ENCODE peak calls at places on chromosomes 16 and 17, in eight cellular contexts. One of them, this sample, is unnamed.

GRCh38 chr17:79742951-79743476 is 12.3 kb downstream of the ENPP7 start:
- DNase-seq in GM12865: no peak
- DNase-seq in mucosa of descending colon: no peak
- DNase-seq in endothelial cell: no peak
- DNase-seq in CD4-positive, alpha-beta T cell: no peak
- DNase-seq in sigmoid colon: no peak
- DNase-seq in A549: no peak
- DNase-seq in left ventricle myocardium inferior: no peak
- DNase-seq in this sample: no peak

GRCh38 chr17:550041-550398 is 164.6 kb downstream of the VPS53 start:
- DNase-seq in endothelial cell: no peak
- DNase-seq in A549: peak
- DNase-seq in left ventricle myocardium inferior: no peak
- DNase-seq in sigmoid colon: no peak
- DNase-seq in GM12865: no peak
- DNase-seq in CD4-positive, alpha-beta T cell: no peak
- DNase-seq in mucosa of descending colon: no peak
- DNase-seq in this sample: no peak

GRCh38 chr17:41653421-41654133 is 29.2 kb upstream of the KRT17 start:
- DNase-seq in GM12865: no peak
- DNase-seq in sigmoid colon: no peak
- DNase-seq in CD4-positive, alpha-beta T cell: no peak
- DNase-seq in mucosa of descending colon: no peak
- DNase-seq in endothelial cell: no peak
- DNase-seq in A549: no peak
- DNase-seq in left ventricle myocardium inferior: no peak
- DNase-seq in this sample: no peak

GRCh38 chr17:61139219-61139618 is 260.4 kb upstream of the TBX2 start:
- DNase-seq in A549: no peak
- DNase-seq in CD4-positive, alpha-beta T cell: peak
- DNase-seq in mucosa of descending colon: peak
- DNase-seq in left ventricle myocardium inferior: no peak
- DNase-seq in endothelial cell: no peak
- DNase-seq in sigmoid colon: no peak
- DNase-seq in GM12865: peak
- DNase-seq in this sample: no peak

GRCh38 chr17:7884581-7885356 is 3.8 kb upstream of the CHD3 start:
- DNase-seq in A549: no peak
- DNase-seq in CD4-positive, alpha-beta T cell: peak
- DNase-seq in GM12865: peak
- DNase-seq in endothelial cell: peak
- DNase-seq in sigmoid colon: no peak
- DNase-seq in mucosa of descending colon: peak
- DNase-seq in left ventricle myocardium inferior: no peak
- DNase-seq in this sample: no peak

GRCh38 chr16:11916524-11917285 is 949 bp upstream of the GSPT1 start:
- DNase-seq in CD4-positive, alpha-beta T cell: no peak
- DNase-seq in A549: peak
- DNase-seq in GM12865: no peak
- DNase-seq in left ventricle myocardium inferior: no peak
- DNase-seq in mucosa of descending colon: no peak
- DNase-seq in sigmoid colon: no peak
- DNase-seq in endothelial cell: no peak
- DNase-seq in this sample: no peak

GRCh38 chr16:82093901-82094300 is 58.8 kb downstream of the HSD17B2 start:
- DNase-seq in CD4-positive, alpha-beta T cell: no peak
- DNase-seq in sigmoid colon: no peak
- DNase-seq in A549: no peak
- DNase-seq in endothelial cell: no peak
- DNase-seq in left ventricle myocardium inferior: no peak
- DNase-seq in GM12865: no peak
- DNase-seq in mucosa of descending colon: no peak
- DNase-seq in this sample: no peak

GRCh38 chr16:84340305-84341040 is 27.9 kb upstream of the ATP2C2 start:
- DNase-seq in endothelial cell: no peak
- DNase-seq in A549: peak
- DNase-seq in mucosa of descending colon: peak
- DNase-seq in sigmoid colon: no peak
- DNase-seq in GM12865: no peak
- DNase-seq in CD4-positive, alpha-beta T cell: no peak
- DNase-seq in left ventricle myocardium inferior: no peak
- DNase-seq in this sample: peak

GRCh38 chr17:48335858-48336500 is 94.0 kb downstream of the SKAP1 start:
- DNase-seq in mucosa of descending colon: no peak
- DNase-seq in CD4-positive, alpha-beta T cell: no peak
- DNase-seq in GM12865: peak
- DNase-seq in sigmoid colon: no peak
- DNase-seq in endothelial cell: no peak
- DNase-seq in A549: peak
- DNase-seq in left ventricle myocardium inferior: no peak
- DNase-seq in this sample: no peak

GRCh38 chr17:58156839-58157803 is 8.9 kb downstream of the OR4D1 start:
- DNase-seq in sigmoid colon: no peak
- DNase-seq in endothelial cell: peak
- DNase-seq in A549: peak
- DNase-seq in GM12865: no peak
- DNase-seq in mucosa of descending colon: peak
- DNase-seq in left ventricle myocardium inferior: peak
- DNase-seq in CD4-positive, alpha-beta T cell: peak
- DNase-seq in this sample: no peak

GRCh38 chr17:48441231-48441711 is 11.3 kb upstream of the SKAP1 start:
- DNase-seq in mucosa of descending colon: no peak
- DNase-seq in A549: no peak
- DNase-seq in left ventricle myocardium inferior: no peak
- DNase-seq in endothelial cell: no peak
- DNase-seq in CD4-positive, alpha-beta T cell: no peak
- DNase-seq in GM12865: peak
- DNase-seq in sigmoid colon: no peak
- DNase-seq in this sample: no peak

GRCh38 chr17:82887255-82888164 is 47.7 kb upstream of the ZNF750 start:
- DNase-seq in A549: no peak
- DNase-seq in left ventricle myocardium inferior: no peak
- DNase-seq in mucosa of descending colon: peak
- DNase-seq in GM12865: no peak
- DNase-seq in endothelial cell: no peak
- DNase-seq in sigmoid colon: no peak
- DNase-seq in CD4-positive, alpha-beta T cell: no peak
- DNase-seq in this sample: no peak

GRCh38 chr17:38585056-38585804 is 20.5 kb downstream of the SRCIN1 start:
- DNase-seq in endothelial cell: no peak
- DNase-seq in CD4-positive, alpha-beta T cell: no peak
- DNase-seq in mucosa of descending colon: peak
- DNase-seq in A549: peak
- DNase-seq in sigmoid colon: no peak
- DNase-seq in left ventricle myocardium inferior: no peak
- DNase-seq in GM12865: no peak
- DNase-seq in this sample: no peak

DNA sequence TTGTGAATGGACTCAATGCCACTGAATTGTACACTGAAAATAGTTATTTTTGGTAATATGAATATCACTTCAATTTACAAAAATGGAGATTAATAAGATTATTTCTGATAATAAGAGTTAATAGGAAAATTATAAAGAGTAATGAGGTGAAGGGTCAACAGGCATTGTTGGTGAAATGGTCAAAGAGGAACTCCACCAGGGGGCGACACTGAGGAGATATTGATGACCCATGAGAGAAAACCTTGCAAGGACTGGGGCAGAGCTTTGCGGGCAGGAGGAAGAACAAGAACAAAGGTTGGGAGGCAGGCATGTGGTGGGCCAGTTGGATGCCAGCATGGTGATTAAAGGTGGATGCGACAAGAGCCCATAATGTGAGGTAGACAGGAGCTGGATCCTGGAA is 74.0 kb upstream of the XYLT1 start:
- DNase-seq in mucosa of descending colon: no peak
- DNase-seq in left ventricle myocardium inferior: no peak
- DNase-seq in sigmoid colon: no peak
- DNase-seq in GM12865: peak
- DNase-seq in A549: peak
- DNase-seq in endothelial cell: peak
- DNase-seq in CD4-positive, alpha-beta T cell: no peak
- DNase-seq in this sample: no peak
- TF ChIP-seq CTCF in mucosa of descending colon: no peak
- TF ChIP-seq CTCF in left ventricle myocardium inferior: no peak
- TF ChIP-seq CTCF in sigmoid colon: no peak
- TF ChIP-seq CTCF in GM12865: peak
- TF ChIP-seq CTCF in A549: no peak
- TF ChIP-seq CTCF in endothelial cell: peak
- TF ChIP-seq CTCF in CD4-positive, alpha-beta T cell: peak
- TF ChIP-seq CTCF in this sample: peak

GRCh38 chr17:55053855-55054254 is 85.3 kb downstream of the STXBP4 start:
- DNase-seq in GM12865: no peak
- DNase-seq in sigmoid colon: no peak
- DNase-seq in left ventricle myocardium inferior: no peak
- DNase-seq in endothelial cell: no peak
- DNase-seq in mucosa of descending colon: no peak
- DNase-seq in CD4-positive, alpha-beta T cell: no peak
- DNase-seq in A549: peak
- DNase-seq in this sample: no peak
- TF ChIP-seq CTCF in GM12865: peak
- TF ChIP-seq CTCF in sigmoid colon: no peak
- TF ChIP-seq CTCF in left ventricle myocardium inferior: peak
- TF ChIP-seq CTCF in endothelial cell: peak
- TF ChIP-seq CTCF in mucosa of descending colon: no peak
- TF ChIP-seq CTCF in CD4-positive, alpha-beta T cell: no peak
- TF ChIP-seq CTCF in A549: peak
- TF ChIP-seq CTCF in this sample: peak

GRCh38 chr17:50055055-50055425 is 870 bp upstream of the ITGA3 start:
- DNase-seq in left ventricle myocardium inferior: no peak
- DNase-seq in A549: peak
- DNase-seq in sigmoid colon: no peak
- DNase-seq in endothelial cell: no peak
- DNase-seq in GM12865: no peak
- DNase-seq in mucosa of descending colon: peak
- DNase-seq in CD4-positive, alpha-beta T cell: no peak
- DNase-seq in this sample: peak

GRCh38 chr17:50055426-50056216 is at the start of gene ITGA3:
- DNase-seq in sigmoid colon: peak
- DNase-seq in GM12865: peak
- DNase-seq in left ventricle myocardium inferior: peak
- DNase-seq in mucosa of descending colon: peak
- DNase-seq in CD4-positive, alpha-beta T cell: peak
- DNase-seq in endothelial cell: peak
- DNase-seq in A549: peak
- DNase-seq in this sample: peak

GRCh38 chr17:50056961-50057330 is 1.0 kb downstream of the ITGA3 start:
- DNase-seq in GM12865: no peak
- DNase-seq in A549: peak
- DNase-seq in endothelial cell: no peak
- DNase-seq in sigmoid colon: no peak
- DNase-seq in left ventricle myocardium inferior: no peak
- DNase-seq in CD4-positive, alpha-beta T cell: no peak
- DNase-seq in mucosa of descending colon: peak
- DNase-seq in this sample: peak

GRCh38 chr17:50057521-50057991 is 1.6 kb downstream of the ITGA3 start:
- DNase-seq in left ventricle myocardium inferior: no peak
- DNase-seq in endothelial cell: no peak
- DNase-seq in CD4-positive, alpha-beta T cell: no peak
- DNase-seq in sigmoid colon: no peak
- DNase-seq in mucosa of descending colon: peak
- DNase-seq in GM12865: no peak
- DNase-seq in A549: no peak
- DNase-seq in this sample: peak

GRCh38 chr17:50056217-50056960 is 479 bp downstream of the ITGA3 start:
- DNase-seq in left ventricle myocardium inferior: peak
- DNase-seq in A549: peak
- DNase-seq in CD4-positive, alpha-beta T cell: peak
- DNase-seq in mucosa of descending colon: peak
- DNase-seq in GM12865: peak
- DNase-seq in sigmoid colon: peak
- DNase-seq in endothelial cell: peak
- DNase-seq in this sample: peak
- TF ChIP-seq CTCF in left ventricle myocardium inferior: peak
- TF ChIP-seq CTCF in A549: peak
- TF ChIP-seq CTCF in CD4-positive, alpha-beta T cell: peak
- TF ChIP-seq CTCF in mucosa of descending colon: no peak
- TF ChIP-seq CTCF in GM12865: peak
- TF ChIP-seq CTCF in sigmoid colon: peak
- TF ChIP-seq CTCF in endothelial cell: no peak
- TF ChIP-seq CTCF in this sample: peak

DNA sequence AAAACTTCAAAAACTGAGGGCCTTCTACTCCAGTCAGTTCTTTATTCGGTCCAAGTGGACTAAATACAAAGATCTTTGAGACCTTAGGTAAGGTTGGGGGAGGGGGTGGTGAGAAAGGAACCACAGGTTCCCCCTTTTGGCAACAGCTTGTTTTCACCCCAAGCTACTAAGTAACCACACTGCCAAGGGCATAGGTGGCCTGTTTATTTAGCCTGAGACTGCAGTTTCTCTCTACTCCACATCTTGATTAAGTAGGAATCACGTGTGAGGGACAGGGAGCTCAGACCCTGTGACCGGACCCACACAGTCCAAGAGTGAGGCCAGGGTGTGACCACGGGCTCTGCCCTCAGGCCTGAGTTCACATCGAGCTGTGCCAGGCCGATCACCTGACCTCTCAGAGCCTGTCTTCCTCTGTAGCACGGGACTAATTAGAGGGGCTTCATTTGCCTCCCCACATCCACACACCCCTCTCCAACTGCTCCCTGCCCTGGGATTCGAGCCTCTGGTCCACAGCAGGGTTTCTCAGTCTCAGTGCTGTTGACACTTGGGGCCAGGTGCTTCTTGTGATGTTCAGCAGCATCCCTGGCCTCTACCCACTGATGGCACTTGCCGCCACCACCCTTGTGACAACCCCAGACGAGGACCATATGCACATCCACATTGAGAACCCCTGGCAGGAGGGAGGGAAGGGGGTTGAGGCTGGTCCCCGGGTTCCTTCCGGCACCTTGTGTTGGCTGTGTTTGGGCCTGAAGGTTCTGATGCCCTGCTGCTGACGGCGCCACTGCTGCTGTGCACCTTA is 17.8 kb downstream of the ST6GALNAC2 start:
- DNase-seq in left ventricle myocardium inferior: no peak
- DNase-seq in A549: no peak
- DNase-seq in endothelial cell: no peak
- DNase-seq in GM12865: no peak
- DNase-seq in sigmoid colon: no peak
- DNase-seq in CD4-positive, alpha-beta T cell: no peak
- DNase-seq in mucosa of descending colon: no peak
- DNase-seq in this sample: no peak
- TF ChIP-seq CTCF in left ventricle myocardium inferior: no peak
- TF ChIP-seq CTCF in A549: no peak
- TF ChIP-seq CTCF in endothelial cell: no peak
- TF ChIP-seq CTCF in GM12865: no peak
- TF ChIP-seq CTCF in sigmoid colon: no peak
- TF ChIP-seq CTCF in CD4-positive, alpha-beta T cell: no peak
- TF ChIP-seq CTCF in mucosa of descending colon: no peak
- TF ChIP-seq CTCF in this sample: no peak

DNA sequence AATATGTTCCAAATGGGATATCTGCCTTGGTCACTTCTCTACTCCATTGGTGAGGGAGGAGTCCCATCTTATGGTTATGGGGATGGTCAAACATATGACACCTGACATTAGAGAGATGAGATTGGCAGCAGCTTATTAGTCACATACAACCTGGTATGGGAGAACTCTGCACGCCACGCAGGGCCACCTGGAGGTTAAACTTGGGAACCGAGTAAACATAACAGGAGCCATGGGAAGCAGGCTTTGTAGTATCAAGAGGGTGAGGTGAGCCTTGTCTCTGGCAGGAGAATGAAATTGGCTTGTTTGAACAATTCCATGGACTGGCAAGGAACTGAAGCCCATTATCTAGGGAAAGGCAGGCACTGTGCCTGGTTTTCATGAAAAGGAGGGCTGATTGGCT is 238.7 kb upstream of the ELAC2 start:
- DNase-seq in GM12865: no peak
- DNase-seq in mucosa of descending colon: no peak
- DNase-seq in endothelial cell: no peak
- DNase-seq in CD4-positive, alpha-beta T cell: no peak
- DNase-seq in sigmoid colon: no peak
- DNase-seq in A549: peak
- DNase-seq in left ventricle myocardium inferior: no peak
- DNase-seq in this sample: no peak
- TF ChIP-seq CTCF in GM12865: no peak
- TF ChIP-seq CTCF in mucosa of descending colon: no peak
- TF ChIP-seq CTCF in endothelial cell: no peak
- TF ChIP-seq CTCF in CD4-positive, alpha-beta T cell: no peak
- TF ChIP-seq CTCF in sigmoid colon: no peak
- TF ChIP-seq CTCF in A549: no peak
- TF ChIP-seq CTCF in left ventricle myocardium inferior: no peak
- TF ChIP-seq CTCF in this sample: no peak

This sample was measured in chondrocyte.